ENCODE peak calls at places on chromosomes 13 and 19, in six cellular contexts. G is T-helper 2 cell, L is NCI-H82, K is dermis microvascular lymphatic vessel endothelial cell, E is T1000, R is choroid plexus epithelial cell. A is an unnamed sample.

GRCh38 chr19:47613165-47614146 is 4.5 kb downstream of the BICRA start:
- DNase-seq in G (no peak), L (no peak), K (peak), E (no peak), R (peak), A (no peak)

GRCh38 chr13:49488563-49488962 is 7.2 kb upstream of the PHF11 start:
- DNase-seq in G (no peak), L (no peak), K (peak), E (no peak), R (no peak), A (no peak)

GRCh38 chr19:35154535-35155406 is at the start of gene FXYD5:
- DNase-seq in G (peak), L (peak), K (peak), E (peak), R (peak), A (peak)

GRCh38 chr13:23466144-23467002 is 32.9 kb upstream of the SACS start:
- DNase-seq in G (peak), L (peak), K (peak), E (peak), R (peak), A (peak)

GRCh38 chr19:43432866-43433673 is 18.4 kb downstream of the TEX101 start:
- DNase-seq in G (peak), L (peak), K (peak), E (no peak), R (peak), A (no peak)

GRCh38 chr19:17538684-17539287 is 16.7 kb upstream of the COLGALT1 start:
- DNase-seq in G (no peak), L (peak), K (no peak), E (no peak), R (no peak), A (no peak)

GRCh38 chr19:18477042-18477760 is 39.3 kb upstream of the ISYNA1 start:
- DNase-seq in G (peak), L (no peak), K (no peak), E (no peak), R (peak), A (no peak)

GRCh38 chr19:2053601-2054389 is 2.8 kb upstream of the MKNK2 start:
- DNase-seq in G (no peak), L (no peak), K (peak), E (no peak), R (peak), A (no peak)

GRCh38 chr19:45897413-45897812 is 5.0 kb downstream of the MYPOP start:
- DNase-seq in G (no peak), L (no peak), K (no peak), E (no peak), R (no peak), A (no peak)

GRCh38 chr13:114140909-114141255 is 8.5 kb upstream of the RASA3 start:
- DNase-seq in G (peak), L (no peak), K (no peak), E (no peak), R (no peak), A (no peak)

GRCh38 chr13:27006519-27007161 is 165.0 kb downstream of the USP12 start:
- DNase-seq in G (no peak), L (peak), K (no peak), E (no peak), R (peak), A (no peak)

GRCh38 chr19:18784786-18785120 is 6.4 kb downstream of the COMP start:
- DNase-seq in G (no peak), L (no peak), K (no peak), E (no peak), R (no peak), A (no peak)

A was measured in skeletal muscle cell.